ENCODE peak calls at places on chromosomes 16 and 17, in six cellular contexts. One of them, this sample, is unnamed.

GRCh38 chr17:82332669-82333278 is 792 bp downstream of the SECTM1 start:
- DNase-seq in Panc1: no peak
- DNase-seq in kidney: peak
- DNase-seq in RWPE1: peak
- DNase-seq in PC-3: peak
- DNase-seq in transverse colon: peak
- DNase-seq in this sample: no peak

GRCh38 chr16:31329671-31330552 is 25.1 kb upstream of the ITGAX start:
- DNase-seq in kidney: peak
- DNase-seq in Panc1: no peak
- DNase-seq in PC-3: no peak
- DNase-seq in transverse colon: no peak
- DNase-seq in RWPE1: no peak
- DNase-seq in this sample: no peak

GRCh38 chr17:7043544-7044268 is at the start of gene SLC16A11:
- DNase-seq in RWPE1: no peak
- DNase-seq in kidney: peak
- DNase-seq in transverse colon: peak
- DNase-seq in Panc1: no peak
- DNase-seq in PC-3: no peak
- DNase-seq in this sample: no peak

GRCh38 chr17:76570877-76571471 is 14.7 kb downstream of the ST6GALNAC2 start:
- DNase-seq in transverse colon: no peak
- DNase-seq in PC-3: peak
- DNase-seq in kidney: peak
- DNase-seq in RWPE1: no peak
- DNase-seq in Panc1: no peak
- DNase-seq in this sample: no peak

GRCh38 chr16:23889189-23889588 is 53.4 kb downstream of the PRKCB start:
- DNase-seq in RWPE1: no peak
- DNase-seq in Panc1: no peak
- DNase-seq in PC-3: no peak
- DNase-seq in kidney: no peak
- DNase-seq in transverse colon: no peak
- DNase-seq in this sample: no peak

GRCh38 chr16:82108774-82109173 is 61.2 kb downstream of the MPHOSPH6 start:
- DNase-seq in Panc1: no peak
- DNase-seq in RWPE1: no peak
- DNase-seq in kidney: no peak
- DNase-seq in PC-3: no peak
- DNase-seq in transverse colon: no peak
- DNase-seq in this sample: no peak

GRCh38 chr17:62950067-62950466 is 16.0 kb upstream of the TANC2 start:
- DNase-seq in Panc1: no peak
- DNase-seq in RWPE1: peak
- DNase-seq in kidney: no peak
- DNase-seq in PC-3: peak
- DNase-seq in transverse colon: peak
- DNase-seq in this sample: no peak

GRCh38 chr16:68825427-68825826 is 17.9 kb upstream of the TANGO6 start:
- DNase-seq in PC-3: no peak
- DNase-seq in kidney: no peak
- DNase-seq in Panc1: no peak
- DNase-seq in RWPE1: no peak
- DNase-seq in transverse colon: peak
- DNase-seq in this sample: no peak

GRCh38 chr16:61149709-61150108 is 886.5 kb downstream of the CDH8 start:
- DNase-seq in Panc1: no peak
- DNase-seq in kidney: no peak
- DNase-seq in transverse colon: no peak
- DNase-seq in RWPE1: no peak
- DNase-seq in PC-3: no peak
- DNase-seq in this sample: no peak

GRCh38 chr16:12780467-12780866 is 23.2 kb downstream of the CPPED1 start:
- DNase-seq in Panc1: no peak
- DNase-seq in RWPE1: no peak
- DNase-seq in kidney: no peak
- DNase-seq in PC-3: no peak
- DNase-seq in transverse colon: no peak
- DNase-seq in this sample: no peak

GRCh38 chr16:2799852-2800226 is 1.6 kb downstream of the PRSS41 start:
- DNase-seq in RWPE1: no peak
- DNase-seq in transverse colon: peak
- DNase-seq in PC-3: peak
- DNase-seq in kidney: no peak
- DNase-seq in Panc1: peak
- DNase-seq in this sample: no peak

GRCh38 chr17:2055494-2056220 is 754 bp downstream of the HIC1 start:
- DNase-seq in PC-3: no peak
- DNase-seq in Panc1: no peak
- DNase-seq in transverse colon: peak
- DNase-seq in RWPE1: no peak
- DNase-seq in kidney: peak
- DNase-seq in this sample: no peak

GRCh38 chr16:85695196-85696128 is 6.7 kb upstream of the GINS2 start:
- DNase-seq in Panc1: no peak
- DNase-seq in kidney: no peak
- DNase-seq in RWPE1: no peak
- DNase-seq in PC-3: no peak
- DNase-seq in transverse colon: no peak
- DNase-seq in this sample: no peak

GRCh38 chr17:42460371-42460770 is 1.7 kb downstream of the ATP6V0A1 start:
- DNase-seq in RWPE1: no peak
- DNase-seq in Panc1: no peak
- DNase-seq in kidney: no peak
- DNase-seq in transverse colon: no peak
- DNase-seq in PC-3: no peak
- DNase-seq in this sample: no peak
- H3K27ac ChIP-seq in RWPE1: no peak
- H3K27ac ChIP-seq in Panc1: peak
- H3K27ac ChIP-seq in kidney: peak
- H3K27ac ChIP-seq in transverse colon: peak
- H3K27ac ChIP-seq in PC-3: no peak
- H3K27ac ChIP-seq in this sample: no peak

GRCh38 chr16:11734653-11735043 is 8.0 kb downstream of the TXNDC11 start:
- DNase-seq in kidney: no peak
- DNase-seq in PC-3: no peak
- DNase-seq in Panc1: no peak
- DNase-seq in RWPE1: no peak
- DNase-seq in transverse colon: no peak
- DNase-seq in this sample: no peak
- H3K27ac ChIP-seq in kidney: no peak
- H3K27ac ChIP-seq in PC-3: no peak
- H3K27ac ChIP-seq in Panc1: no peak
- H3K27ac ChIP-seq in RWPE1: no peak
- H3K27ac ChIP-seq in transverse colon: peak
- H3K27ac ChIP-seq in this sample: no peak

GRCh38 chr17:69870091-69870530 is 204.9 kb upstream of the KCNJ16 start:
- DNase-seq in kidney: peak
- DNase-seq in RWPE1: peak
- DNase-seq in PC-3: peak
- DNase-seq in transverse colon: no peak
- DNase-seq in Panc1: no peak
- DNase-seq in this sample: no peak
- H3K27ac ChIP-seq in kidney: no peak
- H3K27ac ChIP-seq in RWPE1: peak
- H3K27ac ChIP-seq in PC-3: peak
- H3K27ac ChIP-seq in transverse colon: no peak
- H3K27ac ChIP-seq in Panc1: no peak
- H3K27ac ChIP-seq in this sample: no peak

GRCh38 chr16:70418274-70418992 is 20.5 kb downstream of the ST3GAL2 start:
- DNase-seq in transverse colon: no peak
- DNase-seq in Panc1: no peak
- DNase-seq in PC-3: no peak
- DNase-seq in kidney: no peak
- DNase-seq in RWPE1: no peak
- DNase-seq in this sample: no peak
- H3K27ac ChIP-seq in transverse colon: no peak
- H3K27ac ChIP-seq in Panc1: peak
- H3K27ac ChIP-seq in PC-3: no peak
- H3K27ac ChIP-seq in kidney: no peak
- H3K27ac ChIP-seq in RWPE1: peak
- H3K27ac ChIP-seq in this sample: no peak

GRCh38 chr17:32928527-32929287 is 754 bp downstream of the TMEM98 start:
- DNase-seq in PC-3: no peak
- DNase-seq in Panc1: no peak
- DNase-seq in kidney: no peak
- DNase-seq in transverse colon: no peak
- DNase-seq in RWPE1: no peak
- DNase-seq in this sample: no peak

GRCh38 chr17:32929288-32929574 is 1.3 kb downstream of the TMEM98 start:
- DNase-seq in RWPE1: no peak
- DNase-seq in Panc1: no peak
- DNase-seq in PC-3: no peak
- DNase-seq in kidney: no peak
- DNase-seq in transverse colon: no peak
- DNase-seq in this sample: no peak

GRCh38 chr17:32929588-32929987 is 1.6 kb downstream of the TMEM98 start:
- DNase-seq in transverse colon: no peak
- DNase-seq in kidney: no peak
- DNase-seq in Panc1: no peak
- DNase-seq in PC-3: no peak
- DNase-seq in RWPE1: no peak
- DNase-seq in this sample: no peak

GRCh38 chr17:32927201-32927723 is 691 bp upstream of the TMEM98 start:
- DNase-seq in RWPE1: no peak
- DNase-seq in kidney: no peak
- DNase-seq in PC-3: no peak
- DNase-seq in Panc1: no peak
- DNase-seq in transverse colon: peak
- DNase-seq in this sample: no peak

DNA sequence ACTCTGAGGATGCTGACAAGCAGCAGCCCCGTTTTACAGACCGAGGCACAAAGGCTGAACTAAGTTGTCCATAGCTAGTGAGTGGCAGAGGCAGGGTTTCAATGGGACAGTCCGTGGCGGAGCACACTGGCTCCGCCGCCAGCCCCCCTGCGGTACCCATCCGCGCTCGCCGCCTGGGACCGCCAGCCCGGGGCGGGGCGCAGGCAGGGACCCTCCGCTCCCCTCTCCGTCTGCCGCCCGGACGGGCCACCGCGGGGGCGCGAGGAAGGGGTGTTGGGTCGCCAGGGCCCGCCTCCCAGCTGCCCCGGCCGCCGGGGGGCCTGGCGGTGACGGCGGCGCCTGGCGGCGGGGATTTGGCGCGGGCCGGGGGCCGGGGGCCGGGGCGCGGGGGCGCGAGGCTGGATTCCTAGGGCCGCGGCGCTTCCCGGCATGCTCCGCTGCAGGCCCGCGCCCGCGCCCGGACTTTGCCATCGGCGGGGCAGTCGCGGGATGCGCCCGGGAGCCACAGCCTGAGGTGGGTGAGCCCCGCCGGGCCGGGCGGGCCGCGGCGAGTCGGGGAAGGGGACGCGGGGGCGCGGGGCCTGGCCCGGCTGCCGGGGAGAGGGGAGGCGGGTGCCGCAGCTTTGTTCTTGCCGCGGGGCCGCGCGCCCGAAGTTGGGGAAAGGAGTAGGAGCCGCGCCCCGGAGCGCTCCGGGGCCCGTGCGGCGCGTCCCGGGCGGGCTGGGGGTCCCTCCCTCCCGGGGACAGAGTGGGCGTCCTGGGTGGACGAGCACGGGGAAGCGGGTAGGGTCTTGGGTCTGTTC is at the start of gene TMEM98:
- DNase-seq in RWPE1: no peak
- DNase-seq in PC-3: peak
- DNase-seq in kidney: peak
- DNase-seq in Panc1: no peak
- DNase-seq in transverse colon: peak
- DNase-seq in this sample: no peak
- H3K27ac ChIP-seq in RWPE1: no peak
- H3K27ac ChIP-seq in PC-3: no peak
- H3K27ac ChIP-seq in kidney: no peak
- H3K27ac ChIP-seq in Panc1: no peak
- H3K27ac ChIP-seq in transverse colon: peak
- H3K27ac ChIP-seq in this sample: no peak

GRCh38 chr17:4357671-4358070 is 8.8 kb downstream of the UBE2G1 start:
- DNase-seq in kidney: no peak
- DNase-seq in PC-3: no peak
- DNase-seq in transverse colon: no peak
- DNase-seq in Panc1: no peak
- DNase-seq in RWPE1: no peak
- DNase-seq in this sample: no peak

GRCh38 chr17:4358154-4358553 is 8.3 kb downstream of the UBE2G1 start:
- DNase-seq in kidney: no peak
- DNase-seq in RWPE1: no peak
- DNase-seq in Panc1: no peak
- DNase-seq in transverse colon: no peak
- DNase-seq in PC-3: no peak
- DNase-seq in this sample: no peak

GRCh38 chr17:4362141-4362540 is 4.3 kb downstream of the UBE2G1 start:
- DNase-seq in RWPE1: no peak
- DNase-seq in PC-3: peak
- DNase-seq in Panc1: no peak
- DNase-seq in kidney: no peak
- DNase-seq in transverse colon: no peak
- DNase-seq in this sample: no peak

GRCh38 chr17:4354862-4355514 is 11.5 kb downstream of the UBE2G1 start:
- DNase-seq in transverse colon: no peak
- DNase-seq in PC-3: peak
- DNase-seq in RWPE1: no peak
- DNase-seq in Panc1: no peak
- DNase-seq in kidney: no peak
- DNase-seq in this sample: no peak

GRCh38 chr17:4357030-4357635 is 9.3 kb downstream of the UBE2G1 start:
- DNase-seq in RWPE1: no peak
- DNase-seq in kidney: no peak
- DNase-seq in Panc1: no peak
- DNase-seq in PC-3: no peak
- DNase-seq in transverse colon: no peak
- DNase-seq in this sample: no peak
- H3K27ac ChIP-seq in RWPE1: no peak
- H3K27ac ChIP-seq in kidney: no peak
- H3K27ac ChIP-seq in Panc1: no peak
- H3K27ac ChIP-seq in PC-3: no peak
- H3K27ac ChIP-seq in transverse colon: no peak
- H3K27ac ChIP-seq in this sample: no peak

GRCh38 chr17:15483416-15483815 is 16.0 kb upstream of the CDRT4 start:
- DNase-seq in kidney: no peak
- DNase-seq in PC-3: no peak
- DNase-seq in RWPE1: no peak
- DNase-seq in transverse colon: no peak
- DNase-seq in Panc1: no peak
- DNase-seq in this sample: no peak

GRCh38 chr17:15482476-15482875 is 15.1 kb upstream of the CDRT4 start:
- DNase-seq in kidney: no peak
- DNase-seq in RWPE1: no peak
- DNase-seq in PC-3: no peak
- DNase-seq in transverse colon: no peak
- DNase-seq in Panc1: no peak
- DNase-seq in this sample: no peak

GRCh38 chr17:15488557-15488956 is 21.1 kb upstream of the CDRT4 start:
- DNase-seq in RWPE1: no peak
- DNase-seq in Panc1: no peak
- DNase-seq in PC-3: no peak
- DNase-seq in transverse colon: no peak
- DNase-seq in kidney: no peak
- DNase-seq in this sample: no peak

GRCh38 chr17:15480209-15480608 is 12.8 kb upstream of the CDRT4 start:
- DNase-seq in kidney: no peak
- DNase-seq in PC-3: no peak
- DNase-seq in transverse colon: no peak
- DNase-seq in Panc1: no peak
- DNase-seq in RWPE1: no peak
- DNase-seq in this sample: no peak

GRCh38 chr17:15485045-15485444 is 17.6 kb upstream of the CDRT4 start:
- DNase-seq in RWPE1: no peak
- DNase-seq in Panc1: no peak
- DNase-seq in PC-3: no peak
- DNase-seq in transverse colon: no peak
- DNase-seq in kidney: no peak
- DNase-seq in this sample: no peak
- H3K27ac ChIP-seq in RWPE1: no peak
- H3K27ac ChIP-seq in Panc1: no peak
- H3K27ac ChIP-seq in PC-3: no peak
- H3K27ac ChIP-seq in transverse colon: no peak
- H3K27ac ChIP-seq in kidney: no peak
- H3K27ac ChIP-seq in this sample: no peak

This sample was measured in iPS DF 6.9.